ENCODE peak calls at places on chromosomes 2 and 18, in nine cellular contexts. B, Z, D, G, Q, I, E, T and L are unnamed samples.

GRCh38 chr2:240627736-240628506 is 2.6 kb downstream of the GPR35 start:
- DNase-seq in B (no peak), Z (no peak), D (no peak), G (no peak), Q (no peak), I (no peak), E (no peak), T (no peak), L (no peak)

GRCh38 chr18:21272016-21272582 is 30.1 kb downstream of the GREB1L start:
- DNase-seq in B (no peak), Z (no peak), D (no peak), G (no peak), Q (no peak), I (no peak), E (no peak), T (no peak), L (no peak)

GRCh38 chr2:16330012-16330411 is 335.6 kb downstream of the CYRIA start:
- DNase-seq in B (no peak), Z (no peak), D (no peak), G (no peak), Q (no peak), I (no peak), E (no peak), T (no peak), L (no peak)

GRCh38 chr18:7566587-7567486 is at the start of gene PTPRM:
- DNase-seq in B (peak), Z (peak), D (peak), G (peak), Q (peak), I (peak), E (peak), T (peak), L (no peak)

GRCh38 chr2:101361519-101361918 is 25.8 kb downstream of the CREG2 start:
- DNase-seq in B (no peak), Z (no peak), D (no peak), G (no peak), Q (no peak), I (no peak), E (peak), T (no peak), L (no peak)

GRCh38 chr2:177625744-177626655 is 233.4 kb downstream of the AGPS start:
- DNase-seq in B (no peak), Z (no peak), D (no peak), G (no peak), Q (peak), I (no peak), E (peak), T (no peak), L (no peak)

GRCh38 chr2:120239488-120240287 is 13.0 kb upstream of the RALB start:
- DNase-seq in B (no peak), Z (no peak), D (peak), G (no peak), Q (no peak), I (peak), E (peak), T (no peak), L (no peak)

GRCh38 chr2:240433973-240434727 is 1.3 kb upstream of the GPC1 start:
- DNase-seq in B (no peak), Z (peak), D (peak), G (no peak), Q (no peak), I (peak), E (peak), T (peak), L (no peak)

GRCh38 chr2:218859556-218859993 is at the start of gene WNT6:
- DNase-seq in B (no peak), Z (no peak), D (no peak), G (no peak), Q (peak), I (no peak), E (peak), T (no peak), L (no peak)

GRCh38 chr2:23482607-23483006 is 97.6 kb downstream of the KLHL29 start:
- DNase-seq in B (no peak), Z (no peak), D (no peak), G (no peak), Q (no peak), I (no peak), E (no peak), T (no peak), L (no peak)

GRCh38 chr2:181680055-181680936 is at the start of gene NEUROD1:
- DNase-seq in B (no peak), Z (no peak), D (no peak), G (no peak), Q (peak), I (no peak), E (peak), T (no peak), L (no peak)

GRCh38 chr2:122421777-122422176 is 666.3 kb downstream of the TSN start:
- DNase-seq in B (no peak), Z (no peak), D (no peak), G (no peak), Q (no peak), I (no peak), E (no peak), T (no peak), L (no peak)

GRCh38 chr2:216031960-216032689 is 18.8 kb upstream of the MREG start:
- DNase-seq in B (no peak), Z (no peak), D (peak), G (no peak), Q (no peak), I (peak), E (no peak), T (peak), L (no peak)

GRCh38 chr18:78154444-78154843 is 825.2 kb upstream of the SALL3 start:
- DNase-seq in B (no peak), Z (no peak), D (no peak), G (no peak), Q (no peak), I (no peak), E (no peak), T (no peak), L (no peak)

GRCh38 chr2:85353876-85354285 is 447 bp downstream of the RETSAT start:
- DNase-seq in B (no peak), Z (peak), D (peak), G (peak), Q (no peak), I (no peak), E (peak), T (no peak), L (no peak)

GRCh38 chr18:75544496-75544895 is 117.0 kb upstream of the SMIM21 start:
- DNase-seq in B (no peak), Z (no peak), D (peak), G (no peak), Q (no peak), I (no peak), E (no peak), T (peak), L (no peak)

GRCh38 chr18:23225518-23225917 is 90.2 kb downstream of the CABLES1 start:
- DNase-seq in B (no peak), Z (no peak), D (peak), G (no peak), Q (no peak), I (no peak), E (no peak), T (peak), L (no peak)

GRCh38 chr2:144358979-144359541 is 160.9 kb downstream of the ZEB2 start:
- DNase-seq in B (no peak), Z (no peak), D (peak), G (no peak), Q (no peak), I (no peak), E (peak), T (no peak), L (no peak)

GRCh38 chr18:65623686-65624085 is 127.1 kb upstream of the CDH7 start:
- DNase-seq in B (no peak), Z (no peak), D (no peak), G (no peak), Q (no peak), I (no peak), E (no peak), T (no peak), L (no peak)

GRCh38 chr2:3462493-3463104 is 56.7 kb downstream of the ADI1 start:
- DNase-seq in B (no peak), Z (no peak), D (no peak), G (no peak), Q (no peak), I (no peak), E (no peak), T (no peak), L (no peak)

GRCh38 chr2:70552501-70553333 is 909 bp downstream of the TGFA start:
- DNase-seq in B (no peak), Z (no peak), D (no peak), G (no peak), Q (peak), I (peak), E (peak), T (no peak), L (no peak)